ENCODE peak calls at places on chromosome 18, in ten cellular contexts. X is fibroblast of lung, K is mammary epithelial cell, T is cardiac muscle cell, P is endodermal cell, V is breast epithelium, H is transverse colon, E is pancreas, W is neural progenitor cell, A is A549. Z is an unnamed sample.

GRCh38 chr18:78457011-78457410 is 522.6 kb upstream of the SALL3 start:
- DNase-seq in W (no peak), V (no peak), K (no peak), T (no peak), X (no peak), A (no peak), H (no peak), P (no peak), E (no peak), Z (no peak)

GRCh38 chr18:46679846-46680598 is 23.0 kb upstream of the LOXHD1 start:
- DNase-seq in H (no peak), A (no peak), X (no peak), W (no peak), E (no peak), K (no peak), P (no peak), T (no peak), V (no peak), Z (no peak)

GRCh38 chr18:26566874-26567273 is 18.5 kb upstream of the KCTD1 start:
- DNase-seq in K (no peak), A (no peak), H (no peak), P (peak; percentile 60), V (no peak), T (no peak), E (no peak), W (peak; percentile 40), X (no peak), Z (no peak)

GRCh38 chr18:42412896-42413295 is 457.9 kb downstream of the PIK3C3 start:
- DNase-seq in W (no peak), H (no peak), X (no peak), V (no peak), K (peak; percentile 11), P (no peak), A (peak; percentile 1), T (peak; percentile 46), E (no peak), Z (no peak)

GRCh38 chr18:2997846-2998599 is 14.9 kb downstream of the LPIN2 start:
- DNase-seq in V (no peak), K (no peak), X (no peak), T (no peak), P (no peak), E (no peak), W (no peak), A (no peak), H (no peak), Z (no peak)

GRCh38 chr18:2572144-2572682 is 856 bp downstream of the NDC80 start:
- DNase-seq in W (no peak), V (no peak), H (no peak), P (no peak), E (no peak), X (no peak), A (no peak), K (no peak), T (no peak), Z (no peak)

GRCh38 chr18:10518595-10519273 is 7.1 kb upstream of the NAPG start:
- DNase-seq in X (peak; percentile 61), E (no peak), H (peak; percentile 27), T (peak; percentile 75), K (no peak), A (no peak), W (peak; percentile 43), V (no peak), P (no peak), Z (no peak)

GRCh38 chr18:42360716-42361115 is 405.7 kb downstream of the PIK3C3 start:
- DNase-seq in X (no peak), V (no peak), P (no peak), A (no peak), T (no peak), K (no peak), H (no peak), W (no peak), E (no peak), Z (no peak)

GRCh38 chr18:24987271-24987932 is 364.6 kb downstream of the ZNF521 start:
- DNase-seq in X (peak; percentile 34), P (peak; percentile 68), W (peak; percentile 41), K (peak; percentile 14), A (no peak), V (no peak), H (no peak), T (no peak), E (no peak), Z (no peak)

GRCh38 chr18:30705943-30706342 is 336.6 kb downstream of the DSC3 start:
- DNase-seq in A (no peak), V (no peak), K (no peak), P (no peak), E (no peak), H (no peak), W (no peak), X (no peak), T (no peak), Z (no peak)

GRCh38 chr18:11946756-11947155 is 34.6 kb upstream of the IMPA2 start:
- DNase-seq in W (peak; percentile 24), P (peak; percentile 55), V (no peak), H (no peak), A (no peak), T (peak; percentile 76), E (no peak), X (peak; percentile 68), K (peak; percentile 17), Z (no peak)

GRCh38 chr18:21997207-21998143 is 171.9 kb upstream of the GATA6 start:
- DNase-seq in H (no peak), X (peak; percentile 62), T (peak; percentile 74), A (peak; percentile 47), E (no peak), W (peak; percentile 70), K (peak; percentile 32), V (no peak), P (peak; percentile 67), Z (peak; percentile 88)

GRCh38 chr18:28078849-28079248 is 98.1 kb downstream of the CDH2 start:
- DNase-seq in H (no peak), V (no peak), P (no peak), A (no peak), K (no peak), E (no peak), X (no peak), W (no peak), T (no peak), Z (no peak)

GRCh38 chr18:76459687-76460350 is 35.2 kb downstream of the ZNF516 start:
- DNase-seq in V (no peak), A (peak; percentile 81), H (no peak), E (no peak), T (peak; percentile 99), W (no peak), K (peak; percentile 99), P (peak; percentile 36), X (peak; percentile 98), Z (no peak)

GRCh38 chr18:70041459-70042020 is 93.9 kb upstream of the CD226 start:
- DNase-seq in E (no peak), X (no peak), W (no peak), T (no peak), V (no peak), K (no peak), A (no peak), P (no peak), H (no peak), Z (no peak)

GRCh38 chr18:69567813-69568488 is 167.3 kb downstream of the DOK6 start:
- DNase-seq in P (peak; percentile 52), A (peak; percentile 16), H (no peak), K (peak; percentile 32), T (no peak), X (no peak), W (peak; percentile 25), V (no peak), E (no peak), Z (no peak)

GRCh38 chr18:22346968-22347611 is 70.6 kb downstream of the CTAGE1 start:
- DNase-seq in E (peak; percentile 65), P (peak; percentile 90), W (peak; percentile 77), X (peak; percentile 38), T (peak; percentile 79), H (peak; percentile 86), K (no peak), V (no peak), A (no peak), Z (peak; percentile 93)

GRCh38 chr18:36112302-36112701 is 16.8 kb downstream of the SLC39A6 start:
- DNase-seq in T (no peak), H (no peak), W (no peak), E (no peak), X (no peak), P (no peak), V (no peak), K (no peak), A (no peak), Z (no peak)
- H3K27ac ChIP-seq in T (no peak overlapping the region), H (no peak overlapping the region), W (no peak overlapping the region), E (no peak overlapping the region), X (no peak overlapping the region), P (no peak overlapping the region), V (no peak overlapping the region), K (no peak overlapping the region), A (no peak overlapping the region), Z (no peak overlapping the region)

GRCh38 chr18:35971661-35972196 is 750 bp upstream of the RMP24 start:
- DNase-seq in W (no peak), K (no peak), X (no peak), H (peak; percentile 14), A (no peak), P (no peak), T (no peak), V (no peak), E (no peak), Z (no peak)

GRCh38 chr18:35972197-35973000 is at the start of gene RMP24:
- DNase-seq in P (peak; percentile 99), V (peak; percentile 95), W (peak; percentile 96), T (peak; percentile 97), E (peak; percentile 95), X (peak; percentile 97), K (peak; percentile 95), A (peak; percentile 95), H (peak; percentile 96), Z (peak; percentile 99)

GRCh38 chr18:35973650-35974049 is 1.2 kb downstream of the RMP24 start:
- DNase-seq in V (no peak), A (no peak), E (no peak), P (no peak), K (no peak), H (no peak), W (no peak), T (no peak), X (no peak), Z (no peak)

GRCh38 chr18:35969676-35970075 is 2.8 kb upstream of the RMP24 start:
- DNase-seq in A (no peak), E (no peak), W (no peak), V (no peak), P (no peak), K (peak; percentile 40), H (no peak), T (no peak), X (no peak), Z (no peak)

GRCh38 chr18:35974181-35974580 is 1.7 kb downstream of the RMP24 start:
- DNase-seq in E (no peak), W (no peak), K (no peak), V (no peak), P (no peak), A (no peak), T (no peak), H (no peak), X (no peak), Z (no peak)
- H3K4me1 ChIP-seq in E (peaks cover 13% of the 10 kb centered on the region), W (peaks cover 10% of the 10 kb centered on the region), K (peaks cover 31% of the 10 kb centered on the region), V (no peaks in the 10 kb centered on the region), P (no peaks in the 10 kb centered on the region), A (peaks cover 6% of the 10 kb centered on the region), T (peaks cover 3% of the 10 kb centered on the region), H (peaks cover 12% of the 10 kb centered on the region), X (peaks cover 2% of the 10 kb centered on the region), Z (peaks cover 4% of the 10 kb centered on the region)

GRCh38 chr18:56576826-56577573 is 61.4 kb downstream of the TXNL1 start:
- DNase-seq in W (no peak), P (peak; percentile 68), V (no peak), H (no peak), E (no peak), K (no peak), T (no peak), A (no peak), X (no peak), Z (no peak)
- H3K4me3 ChIP-seq in W (no peak overlapping the region), P (no peak overlapping the region), V (no peak overlapping the region), H (no peak overlapping the region), E (no peak overlapping the region), K (no peak overlapping the region), T (no peak overlapping the region), A (no peak overlapping the region), X (no peak overlapping the region), Z (no peak overlapping the region)

GRCh38 chr18:38940863-38941531 is 1375.4 kb upstream of the CELF4 start:
- DNase-seq in V (no peak), E (no peak), W (no peak), A (peak; percentile 70), H (no peak), K (peak; percentile 98), P (no peak), T (peak; percentile 23), X (peak; percentile 69), Z (peak; percentile 49)
- H3K27ac ChIP-seq in V (no peak overlapping the region), E (no peak overlapping the region), W (no peak overlapping the region), A (no peak overlapping the region), H (no peak overlapping the region), K (peak overlapping the region; percentile 75), P (no peak overlapping the region), T (no peak overlapping the region), X (no peak overlapping the region), Z (peak overlapping the region; percentile 22)

Z was measured in small intestine.